ENCODE peak calls at places on chromosomes 4 and X, in eight cellular contexts. Z is prostate gland; C is anterior cingulate cortex; P is cardiac muscle cell; Y is T-helper 2 cell; T is stimulated activated CD4-positive, alpha-beta T cell treated with anti-CD3 and anti-CD28 coated beads, Interleukin-4, amount 100 ng/mL, for 48 hours; N is NCI-H187; L is effector memory CD4-positive, alpha-beta T cell. J is an unnamed sample.

GRCh38 chr4:75715105-75715799 is 9.1 kb upstream of the USO1 start:
- DNase-seq in Z (no peak), C (no peak), P (no peak), Y (no peak), T (no peak), N (no peak), L (no peak), J (no peak)

GRCh38 chrX:154436597-154437397 is at the start of gene GDI1:
- DNase-seq in Z (no peak), C (no peak), P (peak), Y (peak), T (peak), N (peak), L (peak), J (no peak)

GRCh38 chr4:48268956-48269860 is at the start of gene TEC:
- DNase-seq in Z (peak), C (no peak), P (no peak), Y (no peak), T (peak), N (no peak), L (no peak), J (peak)

GRCh38 chr4:139656614-139657486 is 8.8 kb upstream of the MGST2 start:
- DNase-seq in Z (peak), C (peak), P (peak), Y (peak), T (peak), N (peak), L (peak), J (no peak)

GRCh38 chr4:80608285-80608980 is 272.9 kb downstream of the CFAP299 start:
- DNase-seq in Z (no peak), C (no peak), P (no peak), Y (no peak), T (no peak), N (no peak), L (no peak), J (no peak)

GRCh38 chr4:25953740-25954139 is 39.7 kb downstream of the SMIM20 start:
- DNase-seq in Z (no peak), C (no peak), P (peak), Y (no peak), T (no peak), N (no peak), L (no peak), J (no peak)

GRCh38 chrX:136339702-136340101 is 38.9 kb downstream of the ADGRG4 start:
- DNase-seq in Z (no peak), C (no peak), P (no peak), Y (no peak), T (no peak), N (no peak), L (no peak), J (no peak)

GRCh38 chr4:22870847-22871246 is 178.1 kb downstream of the GBA3 start:
- DNase-seq in Z (no peak), C (no peak), P (no peak), Y (no peak), T (no peak), N (no peak), L (no peak), J (no peak)

GRCh38 chr4:153211986-153212720 is 7.9 kb downstream of the TRIM2 start:
- DNase-seq in Z (no peak), C (no peak), P (peak), Y (no peak), T (no peak), N (no peak), L (no peak), J (no peak)

GRCh38 chr4:26719954-26720552 is 136.2 kb downstream of the TBC1D19 start:
- DNase-seq in Z (no peak), C (no peak), P (peak), Y (no peak), T (no peak), N (no peak), L (no peak), J (no peak)

GRCh38 chrX:16022580-16023170 is 100.7 kb upstream of the GRPR start:
- DNase-seq in Z (no peak), C (no peak), P (peak), Y (no peak), T (no peak), N (no peak), L (no peak), J (no peak)

GRCh38 chr4:138802499-138802898 is 213.1 kb upstream of the NOCT start:
- DNase-seq in Z (no peak), C (no peak), P (no peak), Y (no peak), T (no peak), N (no peak), L (no peak), J (no peak)

GRCh38 chrX:40651620-40652223 is 4.4 kb upstream of the CXorf38 start:
- DNase-seq in Z (peak), C (peak), P (peak), Y (peak), T (no peak), N (no peak), L (peak), J (peak)

GRCh38 chr4:53116959-53117358 is 248.9 kb downstream of the SCFD2 start:
- DNase-seq in Z (no peak), C (no peak), P (peak), Y (no peak), T (no peak), N (no peak), L (no peak), J (no peak)

GRCh38 chrX:136674270-136674986 is 26.5 kb downstream of the CD40LG start:
- DNase-seq in Z (no peak), C (no peak), P (no peak), Y (no peak), T (no peak), N (no peak), L (no peak), J (no peak)

GRCh38 chrX:1493877-1494510 is 41.3 kb upstream of the ASMTL start:
- DNase-seq in Z (no peak), C (no peak), P (no peak), Y (no peak), T (no peak), N (no peak), L (no peak), J (no peak)

GRCh38 chr4:149029056-149029651 is 586.9 kb upstream of the NR3C2 start:
- DNase-seq in Z (no peak), C (no peak), P (no peak), Y (no peak), T (no peak), N (no peak), L (no peak), J (no peak)

GRCh38 chr4:142354041-142354440 is 492.1 kb downstream of the INPP4B start:
- DNase-seq in Z (no peak), C (no peak), P (no peak), Y (no peak), T (no peak), N (no peak), L (no peak), J (no peak)

GRCh38 chr4:118994030-118994429 is 105.4 kb downstream of the SYNPO2 start:
- DNase-seq in Z (no peak), C (no peak), P (no peak), Y (no peak), T (no peak), N (no peak), L (no peak), J (no peak)

GRCh38 chr4:105807496-105807895 is 87.8 kb upstream of the NPNT start:
- DNase-seq in Z (no peak), C (no peak), P (peak), Y (no peak), T (no peak), N (no peak), L (no peak), J (no peak)

GRCh38 chr4:20272411-20272872 is 20.7 kb downstream of the SLIT2 start:
- DNase-seq in Z (no peak), C (no peak), P (no peak), Y (no peak), T (no peak), N (no peak), L (no peak), J (no peak)